ENCODE peak calls at places on chromosomes 11 and 22, in five cellular contexts. One of them, this sample, is unnamed.

GRCh38 chr22:30435674-30436126 is 10.1 kb downstream of the MTFP1 start:
- DNase-seq in kidney: peak
- DNase-seq in activated CD8-positive, alpha-beta T cell treated with anti-CD3 and anti-CD28 coated beads for 36 hours: peak
- DNase-seq in NCI-H748 treated with DMSO at 0.1 percent for 48 hours: no peak
- DNase-seq in effector CD4-positive, alpha-beta T cell: peak
- DNase-seq in this sample: no peak

GRCh38 chr11:122998727-122999370 is 17.2 kb upstream of the BSX start:
- DNase-seq in effector CD4-positive, alpha-beta T cell: no peak
- DNase-seq in activated CD8-positive, alpha-beta T cell treated with anti-CD3 and anti-CD28 coated beads for 36 hours: no peak
- DNase-seq in kidney: no peak
- DNase-seq in NCI-H748 treated with DMSO at 0.1 percent for 48 hours: no peak
- DNase-seq in this sample: no peak

GRCh38 chr11:121356357-121356756 is 63.8 kb downstream of the SC5D start:
- DNase-seq in activated CD8-positive, alpha-beta T cell treated with anti-CD3 and anti-CD28 coated beads for 36 hours: no peak
- DNase-seq in NCI-H748 treated with DMSO at 0.1 percent for 48 hours: no peak
- DNase-seq in effector CD4-positive, alpha-beta T cell: no peak
- DNase-seq in kidney: no peak
- DNase-seq in this sample: no peak

GRCh38 chr11:13446444-13446843 is 16.6 kb downstream of the BTBD10 start:
- DNase-seq in kidney: no peak
- DNase-seq in effector CD4-positive, alpha-beta T cell: no peak
- DNase-seq in NCI-H748 treated with DMSO at 0.1 percent for 48 hours: no peak
- DNase-seq in activated CD8-positive, alpha-beta T cell treated with anti-CD3 and anti-CD28 coated beads for 36 hours: no peak
- DNase-seq in this sample: no peak

GRCh38 chr11:63813563-63814382 is 517 bp downstream of the SPINDOC start:
- DNase-seq in NCI-H748 treated with DMSO at 0.1 percent for 48 hours: peak
- DNase-seq in effector CD4-positive, alpha-beta T cell: peak
- DNase-seq in activated CD8-positive, alpha-beta T cell treated with anti-CD3 and anti-CD28 coated beads for 36 hours: peak
- DNase-seq in kidney: peak
- DNase-seq in this sample: peak

GRCh38 chr22:29635734-29636357 is 32.4 kb downstream of the NF2 start:
- DNase-seq in NCI-H748 treated with DMSO at 0.1 percent for 48 hours: peak
- DNase-seq in effector CD4-positive, alpha-beta T cell: no peak
- DNase-seq in activated CD8-positive, alpha-beta T cell treated with anti-CD3 and anti-CD28 coated beads for 36 hours: no peak
- DNase-seq in kidney: no peak
- DNase-seq in this sample: no peak

GRCh38 chr22:38872831-38873248 is 824 bp upstream of the CBX6 start:
- DNase-seq in NCI-H748 treated with DMSO at 0.1 percent for 48 hours: no peak
- DNase-seq in activated CD8-positive, alpha-beta T cell treated with anti-CD3 and anti-CD28 coated beads for 36 hours: no peak
- DNase-seq in effector CD4-positive, alpha-beta T cell: no peak
- DNase-seq in kidney: peak
- DNase-seq in this sample: peak

GRCh38 chr11:9280655-9281301 is 15.6 kb upstream of the DENND5A start:
- DNase-seq in kidney: no peak
- DNase-seq in activated CD8-positive, alpha-beta T cell treated with anti-CD3 and anti-CD28 coated beads for 36 hours: peak
- DNase-seq in effector CD4-positive, alpha-beta T cell: no peak
- DNase-seq in NCI-H748 treated with DMSO at 0.1 percent for 48 hours: no peak
- DNase-seq in this sample: no peak

GRCh38 chr11:112302226-112302868 is 41.7 kb upstream of the PLET1 start:
- DNase-seq in activated CD8-positive, alpha-beta T cell treated with anti-CD3 and anti-CD28 coated beads for 36 hours: no peak
- DNase-seq in effector CD4-positive, alpha-beta T cell: no peak
- DNase-seq in NCI-H748 treated with DMSO at 0.1 percent for 48 hours: no peak
- DNase-seq in kidney: no peak
- DNase-seq in this sample: no peak

GRCh38 chr11:1640076-1640946 is 10.7 kb downstream of the KRTAP5-5 start:
- DNase-seq in activated CD8-positive, alpha-beta T cell treated with anti-CD3 and anti-CD28 coated beads for 36 hours: peak
- DNase-seq in effector CD4-positive, alpha-beta T cell: peak
- DNase-seq in NCI-H748 treated with DMSO at 0.1 percent for 48 hours: peak
- DNase-seq in kidney: peak
- DNase-seq in this sample: no peak

GRCh38 chr11:30855383-30856006 is 269.3 kb upstream of the MPPED2 start:
- DNase-seq in NCI-H748 treated with DMSO at 0.1 percent for 48 hours: no peak
- DNase-seq in effector CD4-positive, alpha-beta T cell: no peak
- DNase-seq in kidney: no peak
- DNase-seq in activated CD8-positive, alpha-beta T cell treated with anti-CD3 and anti-CD28 coated beads for 36 hours: no peak
- DNase-seq in this sample: no peak

GRCh38 chr11:19525714-19526113 is 186.9 kb upstream of the NAV2 start:
- DNase-seq in effector CD4-positive, alpha-beta T cell: no peak
- DNase-seq in NCI-H748 treated with DMSO at 0.1 percent for 48 hours: no peak
- DNase-seq in kidney: no peak
- DNase-seq in activated CD8-positive, alpha-beta T cell treated with anti-CD3 and anti-CD28 coated beads for 36 hours: no peak
- DNase-seq in this sample: no peak